ENCODE peak calls at places on chromosomes 5 and 9, in four cellular contexts. O, E, P and N are unnamed samples.

GRCh38 chr5:14870347-14871083 is 1.1 kb downstream of the ANKH start:
- DNase-seq in O (no peak), E (no peak), P (peak), N (peak)

GRCh38 chr5:180563994-180564393 is 27.3 kb downstream of the SCGB3A1 start:
- DNase-seq in O (no peak), E (no peak), P (no peak), N (no peak)

GRCh38 chr9:115694014-115694413 is 459.6 kb upstream of the PAPPA start:
- DNase-seq in O (no peak), E (peak), P (no peak), N (peak)

GRCh38 chr9:70079364-70080103 is 35.9 kb downstream of the MAMDC2 start:
- DNase-seq in O (no peak), E (no peak), P (no peak), N (peak)

GRCh38 chr5:34854459-34855174 is 15.7 kb downstream of the TTC23L start:
- DNase-seq in O (no peak), E (no peak), P (peak), N (peak)

GRCh38 chr5:8842906-8843590 is 702.8 kb downstream of the SEMA5A start:
- DNase-seq in O (no peak), E (peak), P (no peak), N (peak)

GRCh38 chr9:79984429-79985067 is 412.8 kb downstream of the TLE4 start:
- DNase-seq in O (no peak), E (no peak), P (no peak), N (no peak)

GRCh38 chr9:92974696-92975451 is 27.6 kb downstream of the FGD3 start:
- DNase-seq in O (no peak), E (no peak), P (no peak), N (no peak)

GRCh38 chr5:158590936-158591863 is 508.5 kb downstream of the EBF1 start:
- DNase-seq in O (no peak), E (peak), P (no peak), N (peak)

GRCh38 chr5:113123563-113123962 is 147.0 kb downstream of the DCP2 start:
- DNase-seq in O (peak), E (peak), P (peak), N (no peak)

GRCh38 chr5:113127021-113127420 is 150.4 kb downstream of the DCP2 start:
- DNase-seq in O (no peak), E (no peak), P (no peak), N (no peak)

GRCh38 chr5:113125371-113125770 is 148.8 kb downstream of the DCP2 start:
- DNase-seq in O (no peak), E (no peak), P (no peak), N (no peak)

GRCh38 chr5:113122053-113122452 is 145.5 kb downstream of the DCP2 start:
- DNase-seq in O (no peak), E (no peak), P (no peak), N (peak)

DNA sequence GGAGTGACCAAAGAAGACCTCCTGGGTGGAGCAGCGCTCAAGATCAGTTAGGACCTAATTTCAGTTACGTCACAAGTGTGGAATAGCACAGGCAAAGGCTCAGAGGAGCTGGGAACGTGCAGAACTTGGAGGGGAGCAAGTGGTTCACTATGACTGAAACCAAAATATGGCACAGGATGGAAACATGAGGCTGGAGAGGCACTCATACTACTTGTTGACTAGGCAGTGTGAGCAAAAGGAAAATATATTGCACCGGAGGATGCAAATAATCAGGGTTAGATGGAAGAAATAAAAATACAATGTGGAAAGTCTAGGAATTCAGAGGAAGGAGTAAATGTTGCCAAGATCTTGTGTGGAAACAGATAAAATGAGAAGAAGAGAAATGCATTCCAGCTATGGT is 148.3 kb downstream of the DCP2 start:
- DNase-seq in O (no peak), E (no peak), P (no peak), N (no peak)
- TF ChIP-seq EZH2phosphoT487 in O (no peak), E (no peak), P (no peak), N (no peak)

GRCh38 chr5:79256563-79256962 is 20.6 kb downstream of the JMY start:
- DNase-seq in O (no peak), E (no peak), P (peak), N (no peak)

GRCh38 chr5:79258801-79259200 is 22.9 kb downstream of the JMY start:
- DNase-seq in O (no peak), E (no peak), P (no peak), N (no peak)

GRCh38 chr5:79257314-79257713 is 21.4 kb downstream of the JMY start:
- DNase-seq in O (no peak), E (no peak), P (no peak), N (no peak)

GRCh38 chr5:79259383-79259782 is 23.5 kb downstream of the JMY start:
- DNase-seq in O (no peak), E (no peak), P (no peak), N (no peak)

DNA sequence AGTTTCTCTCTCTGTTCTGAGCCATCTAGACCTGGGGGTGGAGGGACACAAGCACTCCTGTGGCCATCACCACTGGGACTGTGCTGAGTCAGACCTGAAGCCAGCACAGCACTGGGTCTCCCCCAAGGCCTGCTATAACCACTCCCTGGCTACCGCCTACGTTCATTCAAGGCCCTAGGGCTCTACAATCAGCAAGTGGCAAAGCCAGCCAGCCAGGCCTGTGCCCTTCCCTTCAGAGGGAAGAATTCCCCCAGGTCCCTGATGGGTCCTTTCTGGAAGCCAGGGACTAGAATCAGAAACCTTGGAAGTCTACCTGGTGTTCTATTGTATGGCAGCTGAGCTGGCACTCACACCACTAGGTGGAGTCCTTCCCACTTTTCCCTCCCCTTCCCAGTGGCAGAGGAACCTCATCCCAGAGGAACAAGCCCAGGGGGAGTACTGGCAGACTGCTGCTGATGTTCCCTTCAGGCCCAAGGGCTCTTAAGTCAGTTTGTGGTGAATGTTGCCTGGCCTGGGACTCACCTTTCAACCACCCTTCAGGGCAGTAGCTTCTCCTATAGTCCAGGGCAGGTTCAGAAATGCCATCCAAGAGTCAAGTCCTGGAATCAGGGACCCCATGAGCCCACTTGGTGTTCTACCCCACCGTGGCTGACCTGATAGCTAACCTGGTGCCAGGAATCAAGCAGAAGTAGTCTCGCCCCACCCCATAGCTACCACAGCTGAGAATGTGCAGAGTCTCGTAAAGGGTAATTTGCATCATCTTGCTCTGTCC is 20.0 kb downstream of the JMY start:
- DNase-seq in O (peak), E (peak), P (no peak), N (peak)
- TF ChIP-seq EZH2phosphoT487 in O (no peak), E (no peak), P (no peak), N (no peak)

DNA sequence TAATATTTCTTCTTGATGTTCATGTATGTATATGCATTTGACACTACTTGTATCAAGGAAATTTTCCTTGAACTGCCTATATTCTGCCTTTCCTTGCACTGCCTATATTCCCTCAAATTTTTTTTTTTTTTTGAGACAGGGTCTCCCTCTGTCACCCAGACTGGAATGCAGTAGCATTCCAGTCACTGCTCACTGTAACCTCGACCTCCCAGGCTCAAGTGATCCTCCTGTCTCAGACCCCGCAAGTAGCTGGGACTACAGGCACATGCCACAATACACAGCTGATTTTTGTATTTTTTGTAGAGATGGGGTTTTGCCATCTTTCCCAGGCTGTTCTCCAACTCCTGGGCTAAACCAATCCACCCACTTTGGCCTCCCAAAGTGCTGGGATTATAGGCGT is 4.1 kb downstream of the HMGCS1 start:
- DNase-seq in O (no peak), E (no peak), P (no peak), N (no peak)
- TF ChIP-seq EZH2phosphoT487 in O (no peak), E (no peak), P (no peak), N (no peak)

DNA sequence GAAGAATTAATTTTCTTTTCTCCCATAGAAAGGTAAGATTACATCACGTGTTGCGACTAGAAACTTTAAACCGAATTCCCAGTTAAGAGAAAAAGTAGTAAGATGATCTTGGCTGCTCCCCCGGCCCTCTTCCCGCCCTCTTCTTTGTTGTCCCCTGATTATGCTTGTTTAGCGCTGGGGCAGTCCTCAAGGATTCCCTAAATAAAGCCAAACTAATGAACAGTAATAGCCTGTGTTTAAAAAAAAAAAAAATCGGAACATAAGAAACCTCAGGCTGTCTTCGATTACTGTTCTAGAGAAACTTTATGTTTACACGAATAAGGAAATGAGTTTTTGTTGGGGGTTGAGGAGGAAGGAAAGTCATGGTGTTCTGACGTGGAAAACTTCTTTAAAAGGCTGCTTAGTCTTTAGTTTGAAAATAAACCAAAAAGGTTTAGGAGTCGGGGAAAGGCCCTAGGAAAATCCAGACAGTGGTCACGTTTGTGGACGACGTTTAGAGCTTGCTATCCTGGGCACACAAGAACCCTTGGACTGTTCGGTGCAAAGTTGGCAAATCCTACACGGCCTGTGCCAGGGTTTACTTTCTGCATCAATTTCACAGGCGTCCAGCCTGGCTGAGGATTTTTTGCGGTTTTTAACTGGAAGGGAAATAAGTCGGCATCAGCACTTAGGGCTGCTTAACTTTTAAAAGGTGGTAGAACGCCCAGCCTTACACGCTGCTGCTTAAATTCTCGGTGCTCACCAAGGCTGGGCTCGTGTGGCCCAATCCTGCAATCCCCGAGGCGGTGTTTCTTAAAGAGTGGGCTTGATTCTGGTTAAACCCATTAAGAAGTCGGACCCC is 1.1 kb upstream of the MAT2B start:
- DNase-seq in O (no peak), E (peak), P (peak), N (peak)
- TF ChIP-seq EZH2phosphoT487 in O (no peak), E (no peak), P (no peak), N (no peak)

GRCh38 chr9:110655723-110656641 is 12.6 kb upstream of the MUSK start:
- DNase-seq in O (no peak), E (no peak), P (no peak), N (peak)
- TF ChIP-seq EZH2phosphoT487 in O (no peak), E (no peak), P (no peak), N (peak)

GRCh38 chr5:173592050-173592669 is 24.3 kb downstream of the BOD1 start:
- DNase-seq in O (peak), E (no peak), P (peak), N (no peak)
- TF ChIP-seq EZH2phosphoT487 in O (no peak), E (no peak), P (no peak), N (no peak)

GRCh38 chr5:116765441-116765840 is 190.8 kb upstream of the SEMA6A start:
- DNase-seq in O (no peak), E (no peak), P (no peak), N (no peak)

GRCh38 chr5:116763987-116764866 is 189.6 kb upstream of the SEMA6A start:
- DNase-seq in O (no peak), E (no peak), P (no peak), N (no peak)

GRCh38 chr5:116764941-116765340 is 190.3 kb upstream of the SEMA6A start:
- DNase-seq in O (no peak), E (no peak), P (no peak), N (no peak)

GRCh38 chr5:116756531-116756930 is 181.9 kb upstream of the SEMA6A start:
- DNase-seq in O (no peak), E (no peak), P (no peak), N (no peak)

GRCh38 chr5:116759860-116760644 is 185.4 kb upstream of the SEMA6A start:
- DNase-seq in O (no peak), E (no peak), P (no peak), N (no peak)
- TF ChIP-seq EZH2phosphoT487 in O (no peak), E (no peak), P (no peak), N (no peak)

GRCh38 chr5:57315941-57316340 is 142.1 kb downstream of the GPBP1 start:
- DNase-seq in O (no peak), E (no peak), P (no peak), N (no peak)

GRCh38 chr5:57319633-57320032 is 145.8 kb downstream of the GPBP1 start:
- DNase-seq in O (no peak), E (no peak), P (no peak), N (no peak)

GRCh38 chr5:57317341-57317740 is 143.5 kb downstream of the GPBP1 start:
- DNase-seq in O (no peak), E (peak), P (no peak), N (no peak)

GRCh38 chr5:57318251-57318650 is 144.4 kb downstream of the GPBP1 start:
- DNase-seq in O (no peak), E (no peak), P (no peak), N (no peak)

GRCh38 chr5:57316798-57317327 is 143.0 kb downstream of the GPBP1 start:
- DNase-seq in O (no peak), E (peak), P (no peak), N (peak)
- TF ChIP-seq EZH2phosphoT487 in O (no peak), E (peak), P (no peak), N (peak)

DNA sequence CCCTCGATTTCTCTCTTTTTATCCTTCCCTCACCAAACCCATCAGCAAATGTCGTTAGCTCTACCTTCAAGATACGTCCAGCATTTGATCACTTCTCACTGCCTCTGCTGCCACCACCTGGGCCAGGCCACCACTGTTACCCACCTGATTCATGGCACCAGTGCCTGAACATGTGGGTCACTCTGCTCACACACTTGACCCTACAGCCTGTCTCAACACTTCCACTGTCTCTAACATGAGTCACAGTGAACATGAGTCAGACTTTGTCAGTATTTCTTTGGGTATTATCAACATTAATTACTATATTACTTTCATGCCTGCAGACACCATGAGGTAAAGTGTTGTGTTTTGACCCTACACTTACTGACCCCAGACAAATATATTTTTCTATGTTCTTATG is 19.6 kb downstream of the SLC24A2 start:
- DNase-seq in O (no peak), E (peak), P (no peak), N (peak)
- TF ChIP-seq EZH2phosphoT487 in O (no peak), E (no peak), P (no peak), N (no peak)